ENCODE peak calls at places on chromosomes 12 and 14, in five cellular contexts. D, W, O, S and R are unnamed samples.

GRCh38 chr12:38528527-38528926 is 212.0 kb downstream of the ALG10B start:
- DNase-seq in D (no peak), W (no peak), O (no peak), S (no peak), R (no peak)

GRCh38 chr12:89029961-89030360 is 322.3 kb downstream of the DUSP6 start:
- DNase-seq in D (no peak), W (peak), O (no peak), S (no peak), R (no peak)

GRCh38 chr12:30989754-30990153 is 63.2 kb downstream of the TSPAN11 start:
- DNase-seq in D (peak), W (peak), O (no peak), S (peak), R (peak)

GRCh38 chr14:67940894-67941455 is 121.4 kb downstream of the RAD51B start:
- DNase-seq in D (peak), W (peak), O (no peak), S (no peak), R (peak)

GRCh38 chr12:89073027-89073398 is 279.3 kb downstream of the DUSP6 start:
- DNase-seq in D (peak), W (peak), O (no peak), S (no peak), R (no peak)

GRCh38 chr14:24315243-24315806 is 4.0 kb downstream of the LTB4R start:
- DNase-seq in D (no peak), W (no peak), O (no peak), S (no peak), R (no peak)

GRCh38 chr14:104335176-104335575 is 196.8 kb downstream of the KIF26A start:
- DNase-seq in D (no peak), W (no peak), O (no peak), S (no peak), R (no peak)

GRCh38 chr14:28763914-28764848 is 2.4 kb upstream of the FOXG1 start:
- DNase-seq in D (peak), W (no peak), O (no peak), S (no peak), R (peak)

GRCh38 chr12:6372403-6373003 is 2.9 kb downstream of the SCNN1A start:
- DNase-seq in D (peak), W (peak), O (peak), S (peak), R (peak)

GRCh38 chr12:13223176-13223806 is 26.8 kb downstream of the EMP1 start:
- DNase-seq in D (peak), W (peak), O (no peak), S (no peak), R (no peak)

GRCh38 chr12:130253866-130254265 is 83.8 kb upstream of the PIWIL1 start:
- DNase-seq in D (no peak), W (no peak), O (no peak), S (no peak), R (no peak)

GRCh38 chr12:76020281-76020680 is 11.3 kb downstream of the PHLDA1 start:
- DNase-seq in D (peak), W (peak), O (peak), S (no peak), R (no peak)

GRCh38 chr14:39673141-39674133 is 241.2 kb upstream of the FBXO33 start:
- DNase-seq in D (peak), W (peak), O (no peak), S (no peak), R (peak)

GRCh38 chr14:51131516-51131915 is 36.6 kb upstream of the TRIM9 start:
- DNase-seq in D (peak), W (no peak), O (no peak), S (no peak), R (no peak)

GRCh38 chr12:27104546-27104945 is 22.2 kb upstream of the C12orf71 start:
- DNase-seq in D (no peak), W (peak), O (no peak), S (no peak), R (no peak)

GRCh38 chr14:97446087-97446486 is 648.9 kb downstream of the VRK1 start:
- DNase-seq in D (no peak), W (no peak), O (no peak), S (no peak), R (no peak)

GRCh38 chr14:78363008-78363407 is 192.8 kb downstream of the NRXN3 start:
- DNase-seq in D (no peak), W (no peak), O (no peak), S (no peak), R (no peak)

GRCh38 chr14:83023369-83023768 is 1489.7 kb upstream of the SEL1L start:
- DNase-seq in D (no peak), W (no peak), O (no peak), S (no peak), R (no peak)

GRCh38 chr12:49340971-49341776 is 4.2 kb upstream of the C1QL4 start:
- DNase-seq in D (no peak), W (no peak), O (no peak), S (no peak), R (peak)

GRCh38 chr12:75812341-75813018 is 219.1 kb downstream of the PHLDA1 start:
- DNase-seq in D (no peak), W (peak), O (no peak), S (peak), R (peak)

GRCh38 chr12:113461666-113462065 is 10.0 kb downstream of the LHX5 start:
- DNase-seq in D (peak), W (peak), O (peak), S (no peak), R (peak)

GRCh38 chr12:47742253-47742825 is 16.3 kb downstream of the RAPGEF3 start:
- DNase-seq in D (peak), W (peak), O (peak), S (peak), R (peak)

GRCh38 chr12:132710062-132710421 is 600 bp upstream of the PGAM5 start:
- DNase-seq in D (no peak), W (peak), O (no peak), S (no peak), R (peak)

GRCh38 chr12:5716991-5717390 is 228.1 kb downstream of the ANO2 start:
- DNase-seq in D (no peak), W (no peak), O (no peak), S (no peak), R (no peak)

GRCh38 chr12:51974646-51975045 is 23.1 kb downstream of the ACVR1B start:
- DNase-seq in D (no peak), W (peak), O (no peak), S (no peak), R (no peak)

GRCh38 chr14:77507762-77508161 is 9.1 kb upstream of the ISM2 start:
- DNase-seq in D (no peak), W (no peak), O (no peak), S (no peak), R (no peak)

GRCh38 chr12:12745576-12746211 is 28.5 kb downstream of the CDKN1B start:
- DNase-seq in D (peak), W (no peak), O (no peak), S (no peak), R (no peak)

GRCh38 chr12:113297621-113298471 is 37.1 kb downstream of the SLC8B1 start:
- DNase-seq in D (no peak), W (no peak), O (no peak), S (no peak), R (no peak)

GRCh38 chr12:2302711-2303255 is 250.0 kb downstream of the CACNA1C start:
- DNase-seq in D (no peak), W (no peak), O (no peak), S (no peak), R (no peak)

GRCh38 chr12:111598637-111599458 is at the start of gene ATXN2:
- DNase-seq in D (peak), W (peak), O (no peak), S (peak), R (peak)

GRCh38 chr14:90242444-90242843 is 13.9 kb upstream of the PSMC1 start:
- DNase-seq in D (no peak), W (no peak), O (no peak), S (no peak), R (no peak)

GRCh38 chr12:51275088-51275487 is 4.9 kb upstream of the SMAGP start:
- DNase-seq in D (peak), W (no peak), O (no peak), S (no peak), R (peak)

GRCh38 chr14:24984846-24985589 is 64.9 kb downstream of the STXBP6 start:
- DNase-seq in D (peak), W (no peak), O (no peak), S (no peak), R (no peak)

GRCh38 chr12:96427269-96427729 is 27.1 kb upstream of the CDK17 start:
- DNase-seq in D (peak), W (peak), O (peak), S (no peak), R (peak)

GRCh38 chr12:132597333-132598283 is 12.8 kb downstream of the LRCOL1 start:
- DNase-seq in D (peak), W (peak), O (peak), S (no peak), R (peak)

GRCh38 chr12:102314821-102315220 is 117.2 kb upstream of the PMCH start:
- DNase-seq in D (no peak), W (no peak), O (no peak), S (no peak), R (no peak)

GRCh38 chr14:59175404-59175803 is 13.1 kb upstream of the DAAM1 start:
- DNase-seq in D (no peak), W (no peak), O (no peak), S (no peak), R (no peak)

GRCh38 chr12:103924761-103925641 is 5.2 kb upstream of the HSP90B1 start:
- DNase-seq in D (peak), W (peak), O (peak), S (peak), R (no peak)

GRCh38 chr14:52351561-52352491 is 37.7 kb downstream of the PTGER2 start:
- DNase-seq in D (peak), W (peak), O (no peak), S (no peak), R (no peak)

GRCh38 chr14:100545359-100545758 is 41.9 kb downstream of the BEGAIN start:
- DNase-seq in D (no peak), W (no peak), O (no peak), S (no peak), R (no peak)
- TF ChIP-seq EZH2 in D (no peak), W (no peak), O (no peak), S (no peak), R (no peak)

GRCh38 chr12:121673013-121673441 is 3.6 kb upstream of the MORN3 start:
- DNase-seq in D (no peak), W (peak), O (no peak), S (no peak), R (no peak)
- TF ChIP-seq EZH2phosphoT487 in D (no peak), W (no peak), O (no peak), S (no peak), R (no peak)

GRCh38 chr14:64654931-64655330 is 49.3 kb upstream of the PLEKHG3 start:
- DNase-seq in D (no peak), W (peak), O (no peak), S (no peak), R (no peak)
- H3K9ac ChIP-seq in D (no peak), W (peak), O (no peak), S (no peak), R (no peak)

GRCh38 chr14:56805992-56806737 is 4.1 kb downstream of the OTX2 start:
- DNase-seq in D (no peak), W (no peak), O (no peak), S (no peak), R (peak)
- TF ChIP-seq EZH2 in D (no peak), W (no peak), O (no peak), S (no peak), R (peak)

GRCh38 chr12:124230117-124230757 is 64.7 kb upstream of the RFLNA start:
- DNase-seq in D (no peak), W (no peak), O (no peak), S (no peak), R (no peak)

GRCh38 chr12:124233041-124233836 is 61.7 kb upstream of the RFLNA start:
- DNase-seq in D (peak), W (peak), O (no peak), S (no peak), R (no peak)

GRCh38 chr12:124232654-124232987 is 62.3 kb upstream of the RFLNA start:
- DNase-seq in D (no peak), W (no peak), O (no peak), S (no peak), R (peak)

GRCh38 chr12:124230789-124231188 is 64.1 kb upstream of the RFLNA start:
- DNase-seq in D (no peak), W (no peak), O (no peak), S (no peak), R (no peak)

GRCh38 chr12:124231980-124232653 is 62.8 kb upstream of the RFLNA start:
- DNase-seq in D (no peak), W (no peak), O (no peak), S (no peak), R (no peak)
- TF ChIP-seq EZH2phosphoT487 in D (no peak), W (no peak), O (no peak), S (no peak), R (no peak)

GRCh38 chr12:108722463-108722862 is 8.9 kb downstream of the CORO1C start:
- DNase-seq in D (no peak), W (peak), O (no peak), S (no peak), R (no peak)

GRCh38 chr12:108724054-108724889 is 7.0 kb downstream of the CORO1C start:
- DNase-seq in D (peak), W (peak), O (no peak), S (no peak), R (no peak)

GRCh38 chr12:108722992-108723766 is 8.1 kb downstream of the CORO1C start:
- DNase-seq in D (peak), W (peak), O (no peak), S (no peak), R (no peak)

GRCh38 chr12:108720757-108721514 is 10.4 kb downstream of the CORO1C start:
- DNase-seq in D (peak), W (peak), O (no peak), S (no peak), R (no peak)

GRCh38 chr12:108721824-108722223 is 9.5 kb downstream of the CORO1C start:
- DNase-seq in D (no peak), W (no peak), O (no peak), S (no peak), R (no peak)
- H3K9ac ChIP-seq in D (peak), W (peak), O (no peak), S (no peak), R (no peak)